ENCODE peak calls at places on chromosome 19, in seven cellular contexts. Q is AG09309; J is fibroblast of lung; Y is stimulated activated CD8-positive, alpha-beta memory T cell treated with anti-CD3 and anti-CD28 coated beads, Interleukin-2, amount 100 ng/mL, for 48 hours; O is GM06990; D is nucleus accumbens; P is sciatic nerve. R is an unnamed sample.

GRCh38 chr19:47421844-47422395 is 2.6 kb upstream of the MEIS3 start:
- DNase-seq in Q (no peak), J (no peak), Y (no peak), O (no peak), D (no peak), P (no peak), R (no peak)

GRCh38 chr19:917323-918151 is at the start of gene KISS1R:
- DNase-seq in Q (no peak), J (no peak), Y (no peak), O (peak), D (no peak), P (peak), R (peak)

GRCh38 chr19:1651548-1652394 is 644 bp downstream of the TCF3 start:
- DNase-seq in Q (no peak), J (peak), Y (peak), O (no peak), D (no peak), P (peak), R (no peak)

GRCh38 chr19:49249933-49250332 is 75.1 kb downstream of the SLC6A16 start:
- DNase-seq in Q (no peak), J (no peak), Y (no peak), O (no peak), D (no peak), P (no peak), R (no peak)

GRCh38 chr19:50286443-50286842 is 42.7 kb downstream of the KCNC3 start:
- DNase-seq in Q (no peak), J (no peak), Y (no peak), O (no peak), D (no peak), P (no peak), R (no peak)

GRCh38 chr19:19606021-19606420 is 12.5 kb downstream of the PBX4 start:
- DNase-seq in Q (no peak), J (no peak), Y (no peak), O (no peak), D (no peak), P (no peak), R (no peak)

GRCh38 chr19:292951-293350 is 1.7 kb upstream of the PLPP2 start:
- DNase-seq in Q (no peak), J (no peak), Y (no peak), O (no peak), D (no peak), P (no peak), R (no peak)

GRCh38 chr19:41939861-41940442 is 11.7 kb upstream of the ERFL start:
- DNase-seq in Q (no peak), J (no peak), Y (no peak), O (peak), D (no peak), P (no peak), R (peak)

GRCh38 chr19:46746281-46746965 is at the start of gene STRN4:
- DNase-seq in Q (no peak), J (no peak), Y (peak), O (peak), D (peak), P (no peak), R (peak)

GRCh38 chr19:48964205-48965032 is 690 bp upstream of the FTL start:
- DNase-seq in Q (no peak), J (peak), Y (no peak), O (no peak), D (no peak), P (no peak), R (no peak)

GRCh38 chr19:46000497-46001246 is 5.4 kb downstream of the CCDC61 start:
- DNase-seq in Q (no peak), J (no peak), Y (peak), O (peak), D (peak), P (no peak), R (peak)

GRCh38 chr19:54684537-54684936 is 21.8 kb downstream of the LILRB4 start:
- DNase-seq in Q (no peak), J (no peak), Y (no peak), O (no peak), D (no peak), P (no peak), R (no peak)

GRCh38 chr19:48933382-48933932 is at the start of gene DHDH:
- DNase-seq in Q (no peak), J (peak), Y (peak), O (peak), D (peak), P (peak), R (peak)

GRCh38 chr19:58585442-58586130 is 12.5 kb upstream of the MZF1 start:
- DNase-seq in Q (no peak), J (no peak), Y (no peak), O (no peak), D (no peak), P (no peak), R (no peak)

GRCh38 chr19:49710372-49710951 is 19.5 kb downstream of the CPT1C start:
- DNase-seq in Q (peak), J (peak), Y (no peak), O (no peak), D (no peak), P (no peak), R (peak)

GRCh38 chr19:2446390-2446789 is 10.4 kb downstream of the LMNB2 start:
- DNase-seq in Q (no peak), J (no peak), Y (no peak), O (no peak), D (no peak), P (no peak), R (peak)

GRCh38 chr19:6223461-6224307 is 56.1 kb downstream of the MLLT1 start:
- DNase-seq in Q (no peak), J (no peak), Y (no peak), O (no peak), D (no peak), P (no peak), R (no peak)

GRCh38 chr19:40717325-40717879 is 490 bp downstream of the ITPKC start:
- DNase-seq in Q (no peak), J (peak), Y (no peak), O (no peak), D (no peak), P (no peak), R (no peak)

GRCh38 chr19:35332817-35333216 is 3.8 kb downstream of the CD22 start:
- DNase-seq in Q (no peak), J (no peak), Y (no peak), O (peak), D (no peak), P (no peak), R (no peak)

GRCh38 chr19:46365561-46365960 is 18.7 kb downstream of the PPP5C start:
- DNase-seq in Q (no peak), J (no peak), Y (no peak), O (no peak), D (no peak), P (no peak), R (no peak)